ENCODE peak calls at places on chromosomes 4 and X, in five cellular contexts. One of them, this sample, is unnamed.

GRCh38 chrX:133473451-133473850 is 58.2 kb upstream of the GPC4 start:
- DNase-seq in lower lobe of right lung: no peak
- DNase-seq in dorsolateral prefrontal cortex: no peak
- DNase-seq in OCI-LY7: no peak
- DNase-seq in uterus: no peak
- DNase-seq in this sample: no peak

GRCh38 chrX:103393487-103393886 is 17.1 kb downstream of the BEX3 start:
- DNase-seq in lower lobe of right lung: no peak
- DNase-seq in dorsolateral prefrontal cortex: no peak
- DNase-seq in OCI-LY7: no peak
- DNase-seq in uterus: no peak
- DNase-seq in this sample: no peak

GRCh38 chrX:12685541-12685940 is 105.7 kb upstream of the PRPS2 start:
- DNase-seq in lower lobe of right lung: no peak
- DNase-seq in dorsolateral prefrontal cortex: no peak
- DNase-seq in OCI-LY7: no peak
- DNase-seq in uterus: no peak
- DNase-seq in this sample: no peak

GRCh38 chr4:168610911-168611530 is 114.2 kb downstream of the PALLD start:
- DNase-seq in lower lobe of right lung: no peak
- DNase-seq in dorsolateral prefrontal cortex: no peak
- DNase-seq in OCI-LY7: no peak
- DNase-seq in uterus: no peak
- DNase-seq in this sample: no peak

GRCh38 chrX:2933125-2933900 is 4.2 kb upstream of the ARSD start:
- DNase-seq in lower lobe of right lung: no peak
- DNase-seq in dorsolateral prefrontal cortex: no peak
- DNase-seq in OCI-LY7: no peak
- DNase-seq in uterus: no peak
- DNase-seq in this sample: no peak

GRCh38 chrX:136214551-136214950 is 36.6 kb downstream of the MAP7D3 start:
- DNase-seq in lower lobe of right lung: no peak
- DNase-seq in dorsolateral prefrontal cortex: no peak
- DNase-seq in OCI-LY7: no peak
- DNase-seq in uterus: no peak
- DNase-seq in this sample: no peak

GRCh38 chr4:149264093-149264733 is 551.4 kb downstream of the IQCM start:
- DNase-seq in lower lobe of right lung: no peak
- DNase-seq in dorsolateral prefrontal cortex: no peak
- DNase-seq in OCI-LY7: peak; percentile 61
- DNase-seq in uterus: no peak
- DNase-seq in this sample: peak; percentile 12

GRCh38 chr4:149987330-149987751 is 90.9 kb upstream of the DCLK2 start:
- DNase-seq in lower lobe of right lung: no peak
- DNase-seq in dorsolateral prefrontal cortex: no peak
- DNase-seq in OCI-LY7: no peak
- DNase-seq in uterus: no peak
- DNase-seq in this sample: no peak

GRCh38 chr4:1792832-1793495 is at the start of gene FGFR3:
- DNase-seq in lower lobe of right lung: no peak
- DNase-seq in dorsolateral prefrontal cortex: no peak
- DNase-seq in OCI-LY7: no peak
- DNase-seq in uterus: no peak
- DNase-seq in this sample: peak; percentile 98

GRCh38 chr4:188778880-188779279 is 639.6 kb downstream of the TRIML1 start:
- DNase-seq in lower lobe of right lung: no peak
- DNase-seq in dorsolateral prefrontal cortex: no peak
- DNase-seq in OCI-LY7: no peak
- DNase-seq in uterus: no peak
- DNase-seq in this sample: no peak

GRCh38 chr4:26372525-26373172 is 51.8 kb downstream of the RBPJ start:
- DNase-seq in lower lobe of right lung: no peak
- DNase-seq in dorsolateral prefrontal cortex: no peak
- DNase-seq in OCI-LY7: peak; percentile 80
- DNase-seq in uterus: no peak
- DNase-seq in this sample: no peak

GRCh38 chrX:103464071-103464773 is 55.1 kb downstream of the RAB40A start:
- DNase-seq in lower lobe of right lung: no peak
- DNase-seq in dorsolateral prefrontal cortex: peak; percentile 16
- DNase-seq in OCI-LY7: peak; percentile 31
- DNase-seq in uterus: peak; percentile 21
- DNase-seq in this sample: no peak

GRCh38 chr4:152304220-152304619 is 231.7 kb downstream of the FBXW7 start:
- DNase-seq in lower lobe of right lung: no peak
- DNase-seq in dorsolateral prefrontal cortex: no peak
- DNase-seq in OCI-LY7: no peak
- DNase-seq in uterus: no peak
- DNase-seq in this sample: no peak

GRCh38 chrX:152958524-152959465 is 35.1 kb downstream of the PNMA5 start:
- DNase-seq in lower lobe of right lung: peak; percentile 88
- DNase-seq in dorsolateral prefrontal cortex: peak; percentile 94
- DNase-seq in OCI-LY7: peak; percentile 86
- DNase-seq in uterus: peak; percentile 86
- DNase-seq in this sample: peak; percentile 48

GRCh38 chrX:45485682-45486081 is 285.0 kb upstream of the DIPK2B start:
- DNase-seq in lower lobe of right lung: no peak
- DNase-seq in dorsolateral prefrontal cortex: no peak
- DNase-seq in OCI-LY7: no peak
- DNase-seq in uterus: no peak
- DNase-seq in this sample: no peak

GRCh38 chr4:112082954-112083586 is 62.2 kb upstream of the FAM241A start:
- DNase-seq in lower lobe of right lung: no peak
- DNase-seq in dorsolateral prefrontal cortex: no peak
- DNase-seq in OCI-LY7: no peak
- DNase-seq in uterus: no peak
- DNase-seq in this sample: no peak

GRCh38 chr4:71827811-71828210 is 43.9 kb upstream of the GC start:
- DNase-seq in lower lobe of right lung: no peak
- DNase-seq in dorsolateral prefrontal cortex: no peak
- DNase-seq in OCI-LY7: no peak
- DNase-seq in uterus: no peak
- DNase-seq in this sample: no peak

GRCh38 chr4:40321671-40322131 is 13.4 kb upstream of the CHRNA9 start:
- DNase-seq in lower lobe of right lung: no peak
- DNase-seq in dorsolateral prefrontal cortex: no peak
- DNase-seq in OCI-LY7: no peak
- DNase-seq in uterus: no peak
- DNase-seq in this sample: no peak

GRCh38 chr4:162056947-162057346 is 106.9 kb downstream of the FSTL5 start:
- DNase-seq in lower lobe of right lung: no peak
- DNase-seq in dorsolateral prefrontal cortex: peak; percentile 10
- DNase-seq in OCI-LY7: no peak
- DNase-seq in uterus: no peak
- DNase-seq in this sample: no peak

GRCh38 chr4:120025516-120025915 is 41.1 kb downstream of the MAD2L1 start:
- DNase-seq in lower lobe of right lung: no peak
- DNase-seq in dorsolateral prefrontal cortex: no peak
- DNase-seq in OCI-LY7: no peak
- DNase-seq in uterus: no peak
- DNase-seq in this sample: no peak

GRCh38 chrX:125621588-125621927 is 301.9 kb downstream of the TEX13C start:
- DNase-seq in lower lobe of right lung: no peak
- DNase-seq in dorsolateral prefrontal cortex: no peak
- DNase-seq in OCI-LY7: no peak
- DNase-seq in uterus: no peak
- DNase-seq in this sample: no peak

GRCh38 chrX:70479970-70480659 is 35.5 kb downstream of the DLG3 start:
- DNase-seq in lower lobe of right lung: no peak
- DNase-seq in dorsolateral prefrontal cortex: no peak
- DNase-seq in OCI-LY7: no peak
- DNase-seq in uterus: no peak
- DNase-seq in this sample: no peak

GRCh38 chr4:1986578-1987210 is 22.1 kb downstream of the NELFA start:
- DNase-seq in lower lobe of right lung: no peak
- DNase-seq in dorsolateral prefrontal cortex: no peak
- DNase-seq in OCI-LY7: no peak
- DNase-seq in uterus: no peak
- DNase-seq in this sample: no peak

GRCh38 chr4:85703098-85703497 is 228.1 kb downstream of the ARHGAP24 start:
- DNase-seq in lower lobe of right lung: no peak
- DNase-seq in dorsolateral prefrontal cortex: no peak
- DNase-seq in OCI-LY7: peak; percentile 33
- DNase-seq in uterus: no peak
- DNase-seq in this sample: no peak
- TF ChIP-seq CTCF in lower lobe of right lung: no peak
- TF ChIP-seq CTCF in dorsolateral prefrontal cortex: no peak
- TF ChIP-seq CTCF in OCI-LY7: no peak
- TF ChIP-seq CTCF in uterus: no peak
- TF ChIP-seq CTCF in this sample: no peak

GRCh38 chrX:121307441-121307840 is 260.0 kb downstream of the GLUD2 start:
- DNase-seq in lower lobe of right lung: no peak
- DNase-seq in dorsolateral prefrontal cortex: no peak
- DNase-seq in OCI-LY7: no peak
- DNase-seq in uterus: no peak
- DNase-seq in this sample: no peak

GRCh38 chrX:121310820-121311219 is 263.4 kb downstream of the GLUD2 start:
- DNase-seq in lower lobe of right lung: no peak
- DNase-seq in dorsolateral prefrontal cortex: no peak
- DNase-seq in OCI-LY7: no peak
- DNase-seq in uterus: no peak
- DNase-seq in this sample: no peak

DNA sequence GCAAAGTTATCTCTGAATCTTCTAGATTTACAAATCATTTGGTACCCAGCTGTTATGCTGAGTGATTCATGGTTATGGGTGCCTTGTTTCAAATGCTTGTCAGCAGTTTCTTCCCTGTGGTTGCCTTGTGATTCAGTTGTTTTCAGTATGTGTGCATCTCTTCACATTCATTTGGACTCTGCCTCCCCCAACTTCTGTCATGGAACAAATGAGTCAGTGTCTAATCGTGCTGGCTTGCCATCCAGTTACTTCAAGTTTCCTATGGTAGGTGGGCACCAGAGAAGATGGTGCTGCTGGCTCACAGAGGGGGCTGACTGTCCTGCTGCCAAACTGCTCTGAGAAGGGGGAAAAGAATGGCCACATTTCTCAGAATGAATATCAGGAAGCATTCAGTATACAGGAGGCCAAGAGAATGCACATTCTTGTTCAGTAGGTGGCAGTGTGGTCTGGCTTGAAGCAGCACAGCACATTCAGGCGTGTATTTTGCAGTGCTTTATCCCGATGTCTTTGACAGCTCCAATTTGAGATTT is 260.9 kb downstream of the GLUD2 start:
- DNase-seq in lower lobe of right lung: no peak
- DNase-seq in dorsolateral prefrontal cortex: peak; percentile 53
- DNase-seq in OCI-LY7: peak; percentile 45
- DNase-seq in uterus: peak; percentile 15
- DNase-seq in this sample: no peak
- TF ChIP-seq CTCF in lower lobe of right lung: peak; percentile 27
- TF ChIP-seq CTCF in dorsolateral prefrontal cortex: peak; percentile 48
- TF ChIP-seq CTCF in OCI-LY7: peak; percentile 72
- TF ChIP-seq CTCF in uterus: peak; percentile 5
- TF ChIP-seq CTCF in this sample: peak; percentile 40

GRCh38 chr4:79248610-79249009 is 77.3 kb downstream of the NAA11 start:
- DNase-seq in lower lobe of right lung: no peak
- DNase-seq in dorsolateral prefrontal cortex: no peak
- DNase-seq in OCI-LY7: no peak
- DNase-seq in uterus: no peak
- DNase-seq in this sample: no peak
- TF ChIP-seq CTCF in lower lobe of right lung: no peak
- TF ChIP-seq CTCF in dorsolateral prefrontal cortex: no peak
- TF ChIP-seq CTCF in OCI-LY7: no peak
- TF ChIP-seq CTCF in uterus: no peak
- TF ChIP-seq CTCF in this sample: no peak

GRCh38 chr4:137531121-137531520 is 1.2 kb downstream of the PCDH18 start:
- DNase-seq in lower lobe of right lung: no peak
- DNase-seq in dorsolateral prefrontal cortex: no peak
- DNase-seq in OCI-LY7: no peak
- DNase-seq in uterus: peak; percentile 49
- DNase-seq in this sample: no peak
- TF ChIP-seq CTCF in lower lobe of right lung: peak; percentile 14
- TF ChIP-seq CTCF in dorsolateral prefrontal cortex: peak; percentile 32
- TF ChIP-seq CTCF in OCI-LY7: peak; percentile 21
- TF ChIP-seq CTCF in uterus: peak; percentile 22
- TF ChIP-seq CTCF in this sample: peak; percentile 31

GRCh38 chr4:80459918-80460473 is 124.5 kb downstream of the CFAP299 start:
- DNase-seq in lower lobe of right lung: no peak
- DNase-seq in dorsolateral prefrontal cortex: no peak
- DNase-seq in OCI-LY7: no peak
- DNase-seq in uterus: no peak
- DNase-seq in this sample: no peak
- TF ChIP-seq CTCF in lower lobe of right lung: no peak
- TF ChIP-seq CTCF in dorsolateral prefrontal cortex: no peak
- TF ChIP-seq CTCF in OCI-LY7: peak; percentile 34
- TF ChIP-seq CTCF in uterus: no peak
- TF ChIP-seq CTCF in this sample: no peak

DNA sequence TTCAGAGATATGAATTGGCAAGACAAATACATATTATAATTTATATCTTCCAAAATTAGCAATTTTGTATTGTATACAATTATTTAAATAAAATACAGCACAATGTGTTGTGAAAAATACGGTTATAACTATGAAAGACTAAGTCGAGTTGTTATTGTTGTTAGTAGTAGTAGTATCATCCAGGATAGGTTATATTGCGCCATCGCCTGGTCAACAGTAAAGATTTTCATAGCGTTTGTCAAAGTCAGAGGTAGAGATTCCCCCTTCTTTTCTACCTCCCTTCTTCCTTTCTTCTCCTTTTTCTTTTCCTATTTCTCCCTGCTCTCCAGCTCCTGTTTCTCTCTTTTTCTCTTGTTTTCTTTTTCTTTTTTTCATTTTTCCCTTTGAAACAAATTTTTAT is 499.1 kb upstream of the EPHA5 start:
- DNase-seq in lower lobe of right lung: no peak
- DNase-seq in dorsolateral prefrontal cortex: no peak
- DNase-seq in OCI-LY7: no peak
- DNase-seq in uterus: no peak
- DNase-seq in this sample: no peak
- TF ChIP-seq CTCF in lower lobe of right lung: no peak
- TF ChIP-seq CTCF in dorsolateral prefrontal cortex: no peak
- TF ChIP-seq CTCF in OCI-LY7: no peak
- TF ChIP-seq CTCF in uterus: no peak
- TF ChIP-seq CTCF in this sample: peak; percentile 6